ENCODE peak calls at places on chromosomes 3 and 15, in eight cellular contexts. H, G, X, T, D, W, B and F are unnamed samples.

GRCh38 chr3:134476977-134477376 is 8.8 kb downstream of the ANAPC13 start:
- ATAC-seq in X (peak; percentile 87), B (no peak), W (no peak), T (no peak), D (no peak), G (no peak), H (no peak), F (no peak)

GRCh38 chr3:123444023-123444422 is 4.9 kb downstream of the ADCY5 start:
- ATAC-seq in D (no peak), H (no peak), W (no peak), G (no peak), X (peak; percentile 40), B (no peak), T (no peak), F (no peak)

GRCh38 chr3:72678892-72679291 is 169.4 kb downstream of the SHQ1 start:
- ATAC-seq in B (no peak), X (no peak), W (no peak), G (no peak), D (no peak), H (peak; percentile 43), T (no peak), F (peak; percentile 72)

GRCh38 chr3:118641608-118642007 is 393.0 kb downstream of the IGSF11 start:
- ATAC-seq in D (no peak), H (no peak), T (peak; percentile 99), G (no peak), W (no peak), B (no peak), X (no peak), F (no peak)

GRCh38 chr3:13262493-13263211 is 157.5 kb downstream of the NUP210 start:
- ATAC-seq in B (no peak), H (no peak), D (peak; percentile 18), W (peak; percentile 46), G (no peak), T (no peak), X (peak; percentile 42), F (no peak)

GRCh38 chr3:127299276-127299675 is 11.4 kb upstream of the PRR20G start:
- ATAC-seq in G (no peak), B (no peak), H (no peak), D (no peak), X (peak; percentile 63), W (no peak), T (no peak), F (no peak)

GRCh38 chr3:45024601-45025262 is 1.4 kb upstream of the CLEC3B start:
- ATAC-seq in X (peak; percentile 27), H (no peak), B (no peak), G (no peak), D (peak; percentile 12), T (no peak), W (no peak), F (no peak)

GRCh38 chr3:141064255-141064926 is 13.2 kb downstream of the SPSB4 start:
- ATAC-seq in G (no peak), D (peak; percentile 43), X (peak; percentile 51), B (no peak), W (no peak), H (no peak), T (no peak), F (no peak)

GRCh38 chr15:67161881-67162280 is 92.6 kb downstream of the AAGAB start:
- ATAC-seq in D (no peak), H (no peak), B (no peak), W (no peak), X (no peak), T (no peak), G (no peak), F (no peak)

GRCh38 chr3:14891135-14892132 is 55.9 kb upstream of the NR2C2 start:
- ATAC-seq in X (no peak), H (no peak), D (no peak), B (no peak), W (no peak), G (no peak), T (no peak), F (peak; percentile 6)